ENCODE peak calls at places on chromosomes 12 and 14, in ten cellular contexts. V, E, W, H, D, C, T, J, I and O are unnamed samples. For H3K4me1, the result is how much of the 10 kb centered on the place peaks cover.

GRCh38 chr12:44626883-44627282 is 249.2 kb downstream of the NELL2 start:
- DNase-seq in D (no peak), W (no peak), H (no peak), V (no peak), E (no peak), I (no peak), J (no peak), C (no peak), T (no peak), O (no peak)

GRCh38 chr14:31965735-31966598 is 111.1 kb upstream of the ARHGAP5 start:
- DNase-seq in D (no peak), E (no peak), I (peak), W (no peak), C (peak), J (no peak), T (no peak), V (no peak), H (no peak), O (no peak)

GRCh38 chr14:105420141-105420975 is 731 bp downstream of the MTA1 start:
- DNase-seq in J (no peak), C (no peak), I (no peak), H (no peak), T (no peak), V (peak), E (no peak), W (no peak), D (no peak), O (no peak)

GRCh38 chr12:81259360-81259759 is 181.5 kb downstream of the ACSS3 start:
- DNase-seq in C (no peak), J (no peak), D (no peak), E (no peak), I (no peak), T (no peak), V (no peak), H (no peak), W (no peak), O (no peak)

GRCh38 chr14:104892517-104893434 is 27.7 kb downstream of the CEP170B start:
- DNase-seq in D (peak), W (no peak), H (peak), T (no peak), J (no peak), C (no peak), I (peak), E (no peak), V (no peak), O (no peak)

GRCh38 chr12:5081016-5081415 is 37.3 kb downstream of the KCNA5 start:
- DNase-seq in J (no peak), D (no peak), V (peak), H (no peak), T (no peak), C (no peak), I (no peak), W (no peak), E (no peak), O (no peak)

GRCh38 chr14:103286460-103286859 is 47.6 kb upstream of the EIF5 start:
- DNase-seq in C (no peak), D (no peak), I (no peak), T (peak), E (no peak), W (no peak), V (no peak), H (no peak), J (no peak), O (no peak)

GRCh38 chr12:104248444-104248843 is 32.9 kb downstream of the TXNRD1 start:
- DNase-seq in I (no peak), H (no peak), W (no peak), J (no peak), E (no peak), C (no peak), D (no peak), T (no peak), V (peak), O (no peak)

GRCh38 chr12:12533238-12533829 is 29.3 kb downstream of the DUSP16 start:
- DNase-seq in C (peak), T (no peak), E (peak), V (peak), H (peak), W (no peak), I (peak), J (peak), D (peak), O (peak)

GRCh38 chr12:95548056-95548538 is 3.2 kb downstream of the USP44 start:
- DNase-seq in V (peak), E (peak), W (no peak), T (no peak), I (peak), D (peak), C (no peak), J (peak), H (peak), O (no peak)

GRCh38 chr12:14785568-14785967 is 17.7 kb downstream of the WBP11 start:
- DNase-seq in W (no peak), I (no peak), J (no peak), D (no peak), C (no peak), E (no peak), V (no peak), T (no peak), H (no peak), O (no peak)

GRCh38 chr14:94081386-94081820 is 293 bp downstream of the IFI27L1 start:
- DNase-seq in W (no peak), D (no peak), C (no peak), I (no peak), H (no peak), T (no peak), J (no peak), E (no peak), V (no peak), O (no peak)
- H3K4me1 ChIP-seq in W (under half), D (under half), C (half or more), I (under half), H (under half), T (under half), J (under half), E (under half), V (under half), O (under half)

DNA sequence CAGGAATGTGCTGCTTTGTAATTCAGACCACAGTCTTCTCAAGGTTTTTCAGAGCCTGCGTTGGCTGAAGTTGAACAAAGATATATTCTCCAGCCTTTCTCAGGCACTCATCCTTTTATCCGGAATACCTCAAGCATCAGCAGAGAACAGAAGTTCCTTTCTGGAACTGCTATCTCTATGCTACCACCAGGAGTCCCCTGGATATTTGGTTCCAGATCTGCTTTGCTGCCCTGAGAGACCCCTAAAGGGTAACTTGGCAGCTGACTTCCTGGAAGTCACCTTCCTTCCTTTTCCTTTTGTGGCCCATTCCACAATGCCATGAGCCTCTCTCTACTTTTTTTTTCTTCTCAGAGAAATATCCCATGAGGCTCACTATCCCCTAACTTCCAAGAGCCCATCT is 188.2 kb downstream of the PLCZ1 start:
- DNase-seq in E (no peak), H (no peak), I (no peak), V (peak), T (no peak), D (no peak), J (no peak), W (no peak), C (no peak), O (no peak)
- TF ChIP-seq CTCF in E (no peak), H (no peak), I (peak), V (peak), T (peak), D (no peak), J (peak), W (peak), C (no peak), O (peak)

GRCh38 chr12:115872919-115873357 is 404.6 kb downstream of the MED13L start:
- DNase-seq in C (peak), J (no peak), D (peak), E (no peak), I (no peak), T (no peak), V (peak), W (peak), H (peak), O (peak)

GRCh38 chr12:115871714-115872113 is 405.8 kb downstream of the MED13L start:
- DNase-seq in E (no peak), C (peak), W (peak), J (peak), I (peak), D (peak), V (peak), T (no peak), H (no peak), O (peak)

GRCh38 chr12:115870527-115870926 is 407.0 kb downstream of the MED13L start:
- DNase-seq in V (no peak), D (no peak), H (no peak), E (no peak), T (no peak), W (no peak), C (no peak), J (no peak), I (no peak), O (no peak)

GRCh38 chr12:115873416-115874082 is 403.9 kb downstream of the MED13L start:
- DNase-seq in C (peak), W (no peak), J (no peak), I (no peak), E (no peak), T (no peak), H (no peak), D (no peak), V (no peak), O (no peak)

DNA sequence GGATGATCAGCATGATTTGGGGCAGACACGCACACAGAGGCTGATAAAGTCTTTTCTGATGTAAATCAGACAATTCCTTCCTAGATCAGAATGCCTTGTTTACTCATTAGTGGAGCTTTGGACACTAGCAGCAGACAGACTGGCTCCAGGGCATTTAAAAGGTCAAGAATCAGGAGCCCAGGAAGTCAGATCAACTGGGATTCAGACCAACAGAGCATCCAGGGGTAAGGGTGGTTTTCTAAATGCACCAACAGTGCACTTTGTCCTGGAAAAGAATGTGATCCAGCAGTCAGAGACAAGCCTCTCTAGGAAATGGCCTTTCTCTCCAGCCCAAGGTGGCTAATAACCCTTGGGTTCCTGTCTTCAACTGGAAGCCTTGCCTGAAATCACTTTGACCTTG is 405.3 kb downstream of the MED13L start:
- DNase-seq in E (no peak), V (no peak), J (no peak), T (no peak), D (no peak), W (no peak), H (no peak), C (peak), I (no peak), O (no peak)
- H3K4me3 ChIP-seq in E (no peak), V (peak), J (no peak), T (no peak), D (no peak), W (peak), H (no peak), C (no peak), I (no peak), O (no peak)

DNA sequence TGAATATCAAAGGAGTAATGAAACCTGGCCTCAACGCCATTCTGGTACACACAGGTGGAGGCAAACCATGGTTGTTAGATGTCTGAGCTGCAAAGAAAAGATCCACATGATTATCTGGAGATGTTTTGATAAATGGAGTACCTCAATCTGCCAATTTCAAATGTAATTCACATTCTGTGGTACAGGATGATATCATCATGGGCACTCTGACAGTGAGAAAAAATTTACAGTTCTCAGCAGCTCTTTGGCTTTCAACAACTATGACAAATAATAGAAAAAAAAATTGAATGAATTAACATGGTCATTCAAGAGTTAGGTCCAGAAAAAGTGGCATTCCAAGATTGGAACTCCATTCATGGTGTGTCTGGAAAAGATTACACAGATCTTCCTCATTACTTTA is 17.3 kb downstream of the TMED8 start:
- DNase-seq in W (no peak), H (no peak), J (no peak), E (no peak), V (no peak), D (no peak), I (no peak), T (no peak), C (no peak), O (no peak)
- H3K4me1 ChIP-seq in W (under half), H (under half), J (under half), E (under half), V (under half), D (under half), I (under half), T (under half), C (under half), O (under half)